ENCODE peak calls at places on chromosomes 11 and 22, in four cellular contexts. F, K, E and D are unnamed samples.

GRCh38 chr11:224424-224823 is 11.7 kb downstream of the SIRT3 start:
- DNase-seq in F (no peak), K (no peak), E (no peak), D (no peak)

GRCh38 chr11:73218106-73218829 is at the start of gene P2RY2:
- DNase-seq in F (no peak), K (peak; percentile 59), E (no peak), D (no peak)

GRCh38 chr11:12148466-12148865 is 38.1 kb downstream of the MICAL2 start:
- DNase-seq in F (no peak), K (no peak), E (no peak), D (no peak)

GRCh38 chr22:43136255-43136654 is 6.9 kb downstream of the MCAT start:
- DNase-seq in F (peak; percentile 30), K (peak; percentile 56), E (no peak), D (peak; percentile 35)

GRCh38 chr11:123318623-123319022 is 111.4 kb upstream of the GRAMD1B start:
- DNase-seq in F (no peak), K (no peak), E (no peak), D (no peak)

GRCh38 chr11:1373536-1374214 is 16.1 kb upstream of the BRSK2 start:
- DNase-seq in F (peak; percentile 32), K (no peak), E (no peak), D (no peak)

GRCh38 chr22:37431811-37432707 is 4.8 kb upstream of the ELFN2 start:
- DNase-seq in F (peak; percentile 99), K (peak; percentile 86), E (no peak), D (no peak)

GRCh38 chr22:49307870-49308269 is 519.8 kb downstream of the BRD1 start:
- DNase-seq in F (no peak), K (no peak), E (no peak), D (no peak)

GRCh38 chr22:35589071-35589735 is 27.9 kb downstream of the MB start:
- DNase-seq in F (peak; percentile 77), K (no peak), E (no peak), D (peak; percentile 7)

GRCh38 chr11:114122668-114123067 is 63.2 kb downstream of the ZBTB16 start:
- DNase-seq in F (no peak), K (no peak), E (no peak), D (no peak)
- TF ChIP-seq FOS in F (no peak), K (no peak), E (no peak), D (no peak)

DNA sequence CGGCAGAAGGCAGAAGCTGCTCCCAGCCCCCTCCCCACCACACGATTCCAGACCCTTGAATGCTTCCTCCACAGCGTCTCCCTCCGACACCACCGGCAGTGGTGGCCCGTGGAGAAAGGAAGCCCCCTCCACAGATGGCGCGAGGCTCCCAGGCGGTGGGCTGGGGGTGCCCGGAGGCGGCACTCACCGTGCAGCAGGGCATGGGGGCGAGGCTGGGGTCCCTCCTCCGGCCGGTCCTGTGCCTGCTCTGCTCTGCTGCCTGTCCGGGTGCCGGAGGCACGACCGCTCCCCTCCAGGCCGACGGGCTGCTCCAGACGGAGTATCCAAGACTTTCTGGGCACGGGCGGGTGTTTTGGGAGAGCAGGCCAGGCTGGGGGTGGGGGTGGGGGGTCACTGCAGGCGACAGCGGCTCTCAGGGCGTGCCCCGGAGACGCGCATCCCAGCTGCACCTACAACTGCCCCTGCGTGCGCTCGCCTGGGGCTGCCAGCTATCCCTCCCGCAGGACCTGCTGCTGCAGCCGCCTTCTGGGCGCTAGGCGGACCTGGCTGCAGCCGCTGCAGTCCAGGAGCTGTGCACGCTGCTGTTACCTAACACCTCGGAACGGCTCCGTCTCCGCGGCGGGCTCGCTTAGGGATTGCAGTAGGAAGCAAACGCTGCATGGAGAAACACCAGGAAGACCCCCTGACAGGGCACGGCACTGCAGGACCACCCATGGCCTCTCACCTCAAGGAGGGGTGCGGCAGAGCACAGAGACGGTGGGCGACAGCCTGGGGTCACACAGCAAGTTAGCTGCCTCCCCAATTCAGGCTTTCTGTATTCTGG is 15.2 kb downstream of the MRGPRG start:
- DNase-seq in F (no peak), K (no peak), E (no peak), D (no peak)
- TF ChIP-seq FOS in F (no peak), K (no peak), E (no peak), D (no peak)

GRCh38 chr11:20203836-20204235 is 43.6 kb upstream of the DBX1 start:
- DNase-seq in F (no peak), K (no peak), E (no peak), D (no peak)

GRCh38 chr11:20205807-20206206 is 45.5 kb upstream of the DBX1 start:
- DNase-seq in F (no peak), K (no peak), E (no peak), D (no peak)

GRCh38 chr11:20211691-20212090 is 51.4 kb upstream of the DBX1 start:
- DNase-seq in F (no peak), K (no peak), E (no peak), D (no peak)

GRCh38 chr11:20208622-20209090 is 48.4 kb upstream of the DBX1 start:
- DNase-seq in F (no peak), K (no peak), E (no peak), D (no peak)

GRCh38 chr11:20207781-20208621 is 47.7 kb upstream of the DBX1 start:
- DNase-seq in F (peak; percentile 0), K (no peak), E (no peak), D (no peak)
- TF ChIP-seq FOS in F (no peak), K (no peak), E (no peak), D (no peak)

DNA sequence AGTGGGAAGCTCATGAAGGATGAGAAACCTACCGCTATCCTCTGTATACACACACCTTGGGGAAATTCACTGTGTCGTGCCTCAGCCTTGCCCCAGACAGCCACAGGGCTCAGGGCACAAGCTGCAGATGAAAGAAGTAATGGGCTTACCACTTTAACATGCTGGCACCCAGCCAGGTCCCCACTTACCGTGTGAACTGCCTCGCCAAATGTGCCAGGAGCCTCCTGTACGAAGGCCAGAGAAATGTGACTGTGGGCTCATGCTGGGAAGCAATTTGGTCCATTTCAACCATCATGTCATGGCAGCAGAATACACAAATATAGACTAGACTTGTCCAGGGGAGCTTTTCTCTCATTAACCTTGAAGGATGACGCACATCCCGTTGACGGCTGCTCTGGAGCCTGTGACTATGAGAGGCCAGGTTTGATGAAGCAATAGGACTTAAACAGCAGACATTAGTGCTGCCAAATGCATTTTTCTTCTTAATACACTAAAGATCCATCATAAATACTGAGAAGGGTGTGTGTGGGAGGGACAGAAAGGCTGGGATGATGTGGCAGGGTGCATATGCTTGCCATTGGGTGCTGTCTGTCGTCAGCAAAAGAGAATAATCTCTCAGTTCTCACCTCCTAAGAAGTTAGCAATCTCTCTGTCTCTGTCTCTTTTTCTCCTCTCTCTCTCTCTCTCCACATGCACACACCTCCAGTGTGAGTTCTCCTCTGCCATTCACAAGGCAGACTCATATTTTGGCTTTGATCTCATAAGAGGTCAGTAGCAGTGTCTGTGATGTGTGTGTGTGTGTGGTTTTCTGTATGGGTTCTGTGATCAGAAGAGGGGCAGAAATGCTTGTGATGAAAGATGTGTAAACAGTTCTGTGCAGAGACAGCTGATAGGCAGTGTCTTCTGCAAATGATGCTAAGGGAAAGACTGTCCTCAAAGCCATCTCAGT is 142.4 kb downstream of the KIRREL3 start:
- DNase-seq in F (peak; percentile 74), K (no peak), E (no peak), D (no peak)
- TF ChIP-seq FOS in F (no peak), K (no peak), E (no peak), D (no peak)